ENCODE peak calls at places on chromosomes 11 and 22, in ten cellular contexts. T is fibroblast of pulmonary artery, G is body of pancreas, N is suprapubic skin, M is esophagus squamous epithelium, R is cardiac muscle cell, Y is lower lobe of right lung, K is fibroblast of the aortic adventitia, B is upper lobe of left lung, J is A549. W is an unnamed sample.

GRCh38 chr11:129620705-129621104 is 194.9 kb upstream of the TMEM45B start:
- DNase-seq in T (no peak), G (no peak), N (no peak), M (no peak), R (no peak), Y (no peak), K (peak; percentile 28), B (peak; percentile 70), J (no peak), W (peak; percentile 94)

GRCh38 chr11:1506981-1507380 is 20.4 kb upstream of the MOB2 start:
- DNase-seq in T (no peak), G (no peak), N (no peak), M (no peak), R (no peak), Y (peak; percentile 41), K (no peak), B (no peak), J (no peak), W (no peak)

GRCh38 chr11:30025396-30026139 is 8.7 kb upstream of the KCNA4 start:
- DNase-seq in T (no peak), G (no peak), N (no peak), M (no peak), R (no peak), Y (no peak), K (no peak), B (no peak), J (no peak), W (no peak)

GRCh38 chr11:6568191-6568918 is 35.1 kb downstream of the RRP8 start:
- DNase-seq in T (peak; percentile 89), G (peak; percentile 87), N (peak; percentile 67), M (no peak), R (peak; percentile 92), Y (no peak), K (peak; percentile 85), B (no peak), J (no peak), W (peak; percentile 43)

GRCh38 chr11:9527481-9528140 is 45.9 kb upstream of the WEE1 start:
- DNase-seq in T (peak; percentile 96), G (peak; percentile 19), N (no peak), M (no peak), R (peak; percentile 96), Y (no peak), K (peak; percentile 100), B (no peak), J (no peak), W (peak; percentile 56)

GRCh38 chr11:69209936-69210659 is 54.4 kb downstream of the SMIM38 start:
- DNase-seq in T (no peak), G (peak; percentile 51), N (no peak), M (no peak), R (no peak), Y (no peak), K (no peak), B (no peak), J (no peak), W (no peak)

GRCh38 chr11:31779268-31779879 is 31.7 kb downstream of the PAX6 start:
- DNase-seq in T (peak; percentile 36), G (no peak), N (no peak), M (no peak), R (no peak), Y (no peak), K (peak; percentile 73), B (no peak), J (no peak), W (peak; percentile 36)

GRCh38 chr11:126102436-126102894 is 39.8 kb upstream of the CDON start:
- DNase-seq in T (peak; percentile 45), G (peak; percentile 63), N (no peak), M (no peak), R (peak; percentile 80), Y (peak; percentile 83), K (peak; percentile 79), B (peak; percentile 77), J (no peak), W (no peak)

GRCh38 chr11:111367411-111368284 is 11.4 kb downstream of the POU2AF1 start:
- DNase-seq in T (no peak), G (no peak), N (no peak), M (no peak), R (no peak), Y (no peak), K (no peak), B (no peak), J (no peak), W (peak; percentile 52)

GRCh38 chr22:27804683-27805297 is 3.2 kb upstream of the MN1 start:
- DNase-seq in T (peak; percentile 77), G (peak; percentile 77), N (no peak), M (no peak), R (peak; percentile 79), Y (no peak), K (peak; percentile 78), B (peak; percentile 48), J (peak; percentile 57), W (peak; percentile 41)

GRCh38 chr22:21915624-21916308 is 36.9 kb downstream of the PPM1F start:
- DNase-seq in T (no peak), G (no peak), N (no peak), M (no peak), R (no peak), Y (no peak), K (no peak), B (no peak), J (no peak), W (no peak)

GRCh38 chr11:1771700-1772099 is 8.0 kb upstream of the CTSD start:
- DNase-seq in T (peak; percentile 88), G (peak; percentile 6), N (peak; percentile 61), M (no peak), R (peak; percentile 93), Y (peak; percentile 70), K (peak; percentile 69), B (peak; percentile 80), J (no peak), W (peak; percentile 56)

GRCh38 chr11:9274499-9275228 is 9.5 kb upstream of the DENND5A start:
- DNase-seq in T (peak; percentile 49), G (no peak), N (no peak), M (no peak), R (peak; percentile 35), Y (no peak), K (peak; percentile 44), B (no peak), J (no peak), W (no peak)

GRCh38 chr11:91959411-91959810 is 265.2 kb upstream of the FAT3 start:
- DNase-seq in T (no peak), G (no peak), N (no peak), M (no peak), R (no peak), Y (no peak), K (no peak), B (no peak), J (no peak), W (no peak)

GRCh38 chr11:99370557-99371200 is 349.9 kb downstream of the CNTN5 start:
- DNase-seq in T (peak; percentile 80), G (peak; percentile 27), N (no peak), M (no peak), R (peak; percentile 85), Y (no peak), K (peak; percentile 3), B (no peak), J (no peak), W (peak; percentile 39)

DNA sequence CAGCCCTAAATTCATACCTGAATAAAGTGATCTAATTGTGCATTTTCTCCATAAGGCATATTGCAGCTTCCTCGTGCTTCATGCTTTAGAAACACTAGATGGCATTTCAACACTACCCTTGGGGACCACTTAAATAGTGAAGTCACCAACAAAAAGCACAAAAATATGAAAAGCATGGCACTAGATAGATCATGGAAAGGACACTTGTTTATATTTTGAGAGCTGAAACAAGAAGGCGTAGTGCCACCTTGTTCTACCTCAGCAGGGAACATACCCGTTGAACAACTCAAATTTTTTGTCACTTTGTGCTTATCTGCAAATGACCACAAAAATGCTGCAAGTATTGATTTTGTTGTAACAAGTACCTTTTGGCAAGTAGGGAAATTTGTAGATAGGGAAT is 8.6 kb downstream of the TBCEL start:
- DNase-seq in T (no peak), G (no peak), N (no peak), M (no peak), R (no peak), Y (no peak), K (no peak), B (peak; percentile 31), J (no peak), W (no peak)
- TF ChIP-seq CTCF in T (no peak), G (no peak), N (no peak), M (no peak), R (no peak), Y (peak; percentile 27), K (no peak), B (peak; percentile 9), J (no peak), W (no peak)

GRCh38 chr11:10931761-10932700 is 74.2 kb upstream of the ZBED5 start:
- DNase-seq in T (peak; percentile 24), G (no peak), N (no peak), M (no peak), R (peak; percentile 61), Y (peak; percentile 54), K (no peak), B (no peak), J (no peak), W (no peak)

GRCh38 chr11:10927533-10927932 is 69.7 kb upstream of the ZBED5 start:
- DNase-seq in T (no peak), G (no peak), N (no peak), M (no peak), R (no peak), Y (no peak), K (no peak), B (peak; percentile 59), J (no peak), W (no peak)

GRCh38 chr11:10932976-10933375 is 75.1 kb upstream of the ZBED5 start:
- DNase-seq in T (no peak), G (no peak), N (no peak), M (no peak), R (no peak), Y (no peak), K (no peak), B (no peak), J (no peak), W (no peak)

GRCh38 chr11:10930961-10931760 is 73.3 kb upstream of the ZBED5 start:
- DNase-seq in T (peak; percentile 84), G (peak; percentile 63), N (peak; percentile 83), M (no peak), R (peak; percentile 93), Y (peak; percentile 77), K (peak; percentile 87), B (peak; percentile 61), J (peak; percentile 74), W (peak; percentile 47)

GRCh38 chr11:10930224-10930960 is 72.5 kb upstream of the ZBED5 start:
- DNase-seq in T (peak; percentile 39), G (peak; percentile 18), N (no peak), M (no peak), R (no peak), Y (no peak), K (peak; percentile 43), B (no peak), J (no peak), W (no peak)
- TF ChIP-seq CTCF in T (no peak), G (no peak), N (no peak), M (no peak), R (no peak), Y (no peak), K (no peak), B (no peak), J (no peak), W (no peak)

GRCh38 chr22:19910180-19910744 is 31.3 kb upstream of the COMT start:
- DNase-seq in T (no peak), G (no peak), N (no peak), M (no peak), R (no peak), Y (no peak), K (no peak), B (no peak), J (no peak), W (no peak)
- TF ChIP-seq CTCF in T (no peak), G (no peak), N (no peak), M (no peak), R (no peak), Y (no peak), K (no peak), B (no peak), J (no peak), W (no peak)

GRCh38 chr11:73252577-73253191 is 19.5 kb upstream of the P2RY6 start:
- DNase-seq in T (no peak), G (no peak), N (no peak), M (no peak), R (no peak), Y (no peak), K (no peak), B (no peak), J (no peak), W (no peak)
- TF ChIP-seq CTCF in T (no peak), G (no peak), N (no peak), M (no peak), R (no peak), Y (no peak), K (no peak), B (no peak), J (no peak), W (peak; percentile 3)

W was measured in bronchial epithelial cell.